ENCODE peak calls at places on chromosome 6, in six cellular contexts. M is anterior cingulate cortex, G is tibial artery, X is NB4, F is cerebellum, S is neural crest cell. V is an unnamed sample.

GRCh38 chr6:36038120-36038876 is 10.7 kb downstream of the MAPK14 start:
- DNase-seq in M (no peak), G (no peak), X (no peak), F (no peak), S (no peak), V (no peak)

GRCh38 chr6:142825760-142826159 is 119.2 kb downstream of the HIVEP2 start:
- DNase-seq in M (no peak), G (no peak), X (no peak), F (no peak), S (no peak), V (no peak)

GRCh38 chr6:168584671-168585070 is 143.7 kb downstream of the SMOC2 start:
- DNase-seq in M (no peak), G (peak), X (no peak), F (no peak), S (no peak), V (no peak)

GRCh38 chr6:11854418-11855165 is 76.0 kb upstream of the ADTRP start:
- DNase-seq in M (no peak), G (no peak), X (peak), F (no peak), S (no peak), V (no peak)

GRCh38 chr6:12785921-12786320 is 69.4 kb downstream of the PHACTR1 start:
- DNase-seq in M (no peak), G (no peak), X (no peak), F (no peak), S (no peak), V (no peak)

GRCh38 chr6:7868926-7869325 is 41.7 kb downstream of the TXNDC5 start:
- DNase-seq in M (no peak), G (no peak), X (no peak), F (no peak), S (no peak), V (no peak)

GRCh38 chr6:81769834-81770233 is 17.4 kb upstream of the TENT5A start:
- DNase-seq in M (no peak), G (no peak), X (no peak), F (no peak), S (no peak), V (no peak)

GRCh38 chr6:48243071-48243470 is 132.1 kb upstream of the PTCHD4 start:
- DNase-seq in M (no peak), G (no peak), X (no peak), F (no peak), S (no peak), V (no peak)

GRCh38 chr6:168815229-168815628 is 374.2 kb downstream of the SMOC2 start:
- DNase-seq in M (no peak), G (no peak), X (peak), F (no peak), S (no peak), V (no peak)

GRCh38 chr6:85047818-85048217 is 283.4 kb upstream of the TBX18 start:
- DNase-seq in M (no peak), G (no peak), X (no peak), F (no peak), S (no peak), V (no peak)

GRCh38 chr6:167661456-167662103 is 165.1 kb upstream of the AFDN start:
- DNase-seq in M (no peak), G (no peak), X (no peak), F (no peak), S (no peak), V (no peak)

GRCh38 chr6:170221052-170221752 is 69.7 kb downstream of the DLL1 start:
- DNase-seq in M (no peak), G (peak), X (peak), F (no peak), S (no peak), V (no peak)

GRCh38 chr6:159836294-159837140 is 36.4 kb downstream of the PNLDC1 start:
- DNase-seq in M (no peak), G (peak), X (no peak), F (no peak), S (no peak), V (no peak)

GRCh38 chr6:73290435-73290834 is 27.4 kb upstream of the KHDC1 start:
- DNase-seq in M (no peak), G (no peak), X (no peak), F (no peak), S (no peak), V (no peak)

GRCh38 chr6:25713802-25714201 is 40.7 kb upstream of the SLC17A4 start:
- DNase-seq in M (no peak), G (no peak), X (no peak), F (no peak), S (no peak), V (no peak)

GRCh38 chr6:166296035-166296883 is 11.9 kb downstream of the PRR18 start:
- DNase-seq in M (peak), G (no peak), X (no peak), F (no peak), S (no peak), V (no peak)

GRCh38 chr6:28323813-28324424 is 12.0 kb downstream of the ZSCAN31 start:
- DNase-seq in M (no peak), G (no peak), X (no peak), F (no peak), S (no peak), V (no peak)

GRCh38 chr6:107318100-107318736 is 141.1 kb downstream of the PDSS2 start:
- DNase-seq in M (no peak), G (no peak), X (peak), F (peak), S (peak), V (peak)

GRCh38 chr6:132713355-132714134 is at the start of gene VNN1:
- DNase-seq in M (no peak), G (peak), X (peak), F (no peak), S (no peak), V (no peak)

GRCh38 chr6:74070091-74070490 is 374.1 kb downstream of the CD109 start:
- DNase-seq in M (no peak), G (no peak), X (no peak), F (no peak), S (no peak), V (no peak)

GRCh38 chr6:137728386-137729349 is 138.4 kb upstream of the TNFAIP3 start:
- DNase-seq in M (no peak), G (no peak), X (no peak), F (no peak), S (no peak), V (no peak)

GRCh38 chr6:43668151-43669028 is 19.2 kb downstream of the MRPS18A start:
- DNase-seq in M (peak), G (peak), X (peak), F (peak), S (peak), V (peak)

GRCh38 chr6:106630366-106630765 is 988 bp downstream of the QRSL1 start:
- DNase-seq in M (no peak), G (no peak), X (peak), F (no peak), S (no peak), V (peak)

GRCh38 chr6:147709396-147710272 is 201.1 kb downstream of the SAMD5 start:
- DNase-seq in M (no peak), G (no peak), X (no peak), F (no peak), S (no peak), V (no peak)

GRCh38 chr6:43180985-43181384 is 1.0 kb upstream of the CUL9 start:
- DNase-seq in M (no peak), G (no peak), X (no peak), F (no peak), S (no peak), V (no peak)